ENCODE peak calls at places on chromosomes 11 and 22, in nine cellular contexts. V is colonic mucosa, Y is transverse colon, I is nephron progenitor cell, G is GM12878, P is neural progenitor cell, C is right atrium auricular region, Q is ovary, F is keratinocyte. K is an unnamed sample.

GRCh38 chr11:78940500-78941225 is 366.0 kb upstream of the NARS2 start:
- DNase-seq in V (no peak), Y (no peak), I (peak; percentile 56), G (no peak), P (peak; percentile 89), C (no peak), Q (no peak), F (no peak), K (no peak)

GRCh38 chr11:86627776-86628455 is 44.5 kb downstream of the ME3 start:
- DNase-seq in V (no peak), Y (no peak), I (no peak), G (no peak), P (no peak), C (no peak), Q (no peak), F (no peak), K (no peak)

GRCh38 chr11:107856981-107857517 is 1.5 kb downstream of the SLC35F2 start:
- DNase-seq in V (peak; percentile 74), Y (peak; percentile 66), I (no peak), G (no peak), P (no peak), C (peak; percentile 63), Q (no peak), F (no peak), K (no peak)

GRCh38 chr11:119424775-119425174 is 1.8 kb upstream of the THY1 start:
- DNase-seq in V (no peak), Y (no peak), I (no peak), G (no peak), P (no peak), C (no peak), Q (no peak), F (no peak), K (no peak)

GRCh38 chr11:1450958-1451710 is 35.4 kb downstream of the MOB2 start:
- DNase-seq in V (no peak), Y (no peak), I (peak; percentile 80), G (no peak), P (peak; percentile 35), C (no peak), Q (no peak), F (no peak), K (peak; percentile 31)

GRCh38 chr22:46421272-46421671 is 85.8 kb downstream of the TRMU start:
- DNase-seq in V (no peak), Y (no peak), I (no peak), G (peak; percentile 35), P (no peak), C (no peak), Q (no peak), F (no peak), K (no peak)

GRCh38 chr11:61193596-61193995 is 9.7 kb upstream of the PGA3 start:
- DNase-seq in V (no peak), Y (no peak), I (no peak), G (no peak), P (no peak), C (no peak), Q (no peak), F (no peak), K (no peak)

GRCh38 chr11:15216678-15217077 is 102.0 kb downstream of the INSC start:
- DNase-seq in V (no peak), Y (no peak), I (no peak), G (no peak), P (no peak), C (no peak), Q (no peak), F (no peak), K (no peak)

GRCh38 chr11:86644291-86644690 is 28.1 kb downstream of the ME3 start:
- DNase-seq in V (no peak), Y (no peak), I (no peak), G (no peak), P (no peak), C (no peak), Q (no peak), F (no peak), K (no peak)

GRCh38 chr22:50604623-50605348 is 4.2 kb downstream of the MAPK8IP2 start:
- DNase-seq in V (no peak), Y (no peak), I (no peak), G (no peak), P (no peak), C (no peak), Q (no peak), F (no peak), K (no peak)

GRCh38 chr22:19663821-19664325 is 50.4 kb upstream of the SEPTIN5 start:
- DNase-seq in V (no peak), Y (no peak), I (peak; percentile 43), G (no peak), P (peak; percentile 31), C (no peak), Q (no peak), F (no peak), K (no peak)

GRCh38 chr11:72773291-72773690 is 20.6 kb downstream of the STARD10 start:
- DNase-seq in V (no peak), Y (no peak), I (no peak), G (no peak), P (no peak), C (peak; percentile 81), Q (peak; percentile 74), F (no peak), K (no peak)

GRCh38 chr11:46865340-46865739 is 19.3 kb upstream of the CKAP5 start:
- DNase-seq in V (no peak), Y (no peak), I (no peak), G (no peak), P (no peak), C (no peak), Q (peak; percentile 51), F (no peak), K (no peak)

GRCh38 chr11:3123316-3123715 is 41.8 kb downstream of the OSBPL5 start:
- DNase-seq in V (peak; percentile 78), Y (peak; percentile 65), I (no peak), G (no peak), P (no peak), C (peak; percentile 83), Q (peak; percentile 70), F (no peak), K (no peak)

GRCh38 chr11:45530776-45531175 is 134.6 kb downstream of the CHST1 start:
- DNase-seq in V (no peak), Y (no peak), I (no peak), G (no peak), P (no peak), C (no peak), Q (no peak), F (no peak), K (no peak)

GRCh38 chr22:21707677-21708076 is 27.9 kb downstream of the YPEL1 start:
- DNase-seq in V (no peak), Y (no peak), I (no peak), G (no peak), P (no peak), C (no peak), Q (no peak), F (no peak), K (no peak)

GRCh38 chr11:833114-833791 is 501 bp downstream of the CD151 start:
- DNase-seq in V (peak; percentile 63), Y (peak; percentile 73), I (peak; percentile 69), G (no peak), P (peak; percentile 67), C (peak; percentile 81), Q (no peak), F (no peak), K (peak; percentile 45)

DNA sequence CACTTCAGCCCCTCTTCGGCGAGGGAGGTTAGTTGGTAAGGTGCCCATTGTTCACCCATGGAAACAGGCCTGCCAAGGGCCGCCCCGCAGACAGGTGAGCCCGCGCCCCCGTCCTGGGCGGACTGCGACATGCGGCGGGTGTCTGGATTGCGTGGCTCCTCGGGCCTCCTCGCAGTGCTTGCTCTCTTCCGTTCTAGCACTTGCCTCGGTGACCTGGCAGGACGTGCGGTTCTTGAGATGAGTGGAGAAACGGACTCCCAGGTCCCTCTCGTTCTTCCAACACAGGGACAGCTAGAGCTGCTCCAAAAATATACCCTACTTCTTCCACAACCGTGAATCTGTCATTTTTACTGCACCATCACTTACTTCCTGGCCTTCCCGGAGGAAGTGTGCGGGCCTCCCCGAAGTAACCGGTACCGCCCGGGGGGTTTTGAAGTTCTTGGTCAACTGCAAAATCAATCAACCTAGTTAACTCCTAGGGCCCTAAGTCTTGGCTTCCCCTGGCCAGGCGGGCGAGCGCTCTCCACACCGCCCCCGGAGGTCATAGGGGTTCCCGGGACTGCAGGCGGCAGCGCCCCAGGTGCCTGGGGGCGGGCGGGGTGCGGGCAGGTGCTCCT is 745 bp upstream of the ZBTB44 start:
- DNase-seq in V (peak; percentile 57), Y (peak; percentile 50), I (peak; percentile 16), G (no peak), P (peak; percentile 34), C (no peak), Q (peak; percentile 24), F (no peak), K (peak; percentile 31)
- TF ChIP-seq CTCF in V (no peak), Y (no peak), I (no peak), G (peak; percentile 49), P (peak; percentile 30), C (no peak), Q (no peak), F (peak; percentile 6), K (no peak)

GRCh38 chr22:22943521-22944267 is 56.1 kb downstream of the IGLL5 start:
- DNase-seq in V (peak; percentile 13), Y (peak; percentile 7), I (no peak), G (no peak), P (no peak), C (peak; percentile 56), Q (no peak), F (no peak), K (peak; percentile 3)
- TF ChIP-seq CTCF in V (no peak), Y (no peak), I (no peak), G (peak; percentile 48), P (no peak), C (no peak), Q (no peak), F (no peak), K (no peak)

DNA sequence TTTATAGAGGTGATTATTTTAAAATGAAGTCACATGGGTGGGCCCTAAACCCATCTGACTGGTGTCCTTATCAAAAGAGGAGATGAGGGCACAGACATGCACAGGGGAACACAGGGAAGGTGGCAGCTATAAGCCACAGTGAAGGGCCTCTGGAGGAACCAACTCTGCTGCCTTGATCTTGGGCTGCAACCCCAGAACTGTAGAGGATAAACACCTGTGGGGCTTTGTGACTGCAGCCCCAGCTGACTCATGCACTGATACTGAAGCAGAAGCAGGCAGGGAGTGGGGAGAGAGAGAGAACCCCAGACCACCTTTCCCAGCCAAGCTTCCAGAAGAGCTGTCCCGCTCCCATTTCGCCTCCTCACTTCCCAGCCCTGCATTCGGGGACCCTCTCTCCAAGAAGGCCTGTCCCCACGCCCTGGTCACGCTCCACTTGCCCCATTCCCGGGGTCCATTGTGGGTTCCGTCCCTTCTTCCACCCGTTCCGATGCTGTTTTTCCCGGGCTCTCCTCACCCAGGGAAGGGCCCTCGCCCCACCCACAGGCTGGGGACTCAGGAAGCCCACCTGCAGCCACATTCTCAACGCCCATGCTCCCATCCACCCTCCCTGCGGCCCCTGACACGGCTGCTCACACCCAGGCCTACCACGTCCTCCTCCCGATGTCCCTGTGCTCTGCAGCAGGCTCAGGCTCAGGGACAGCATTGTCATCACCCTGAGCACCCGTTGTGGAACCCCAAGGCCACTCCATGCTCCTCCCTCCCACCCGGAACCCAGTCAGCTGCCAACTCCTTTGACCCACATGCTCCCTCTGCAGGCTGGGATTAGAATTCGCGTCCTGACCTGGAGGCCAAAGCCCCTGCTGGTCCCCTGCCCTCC is 90.8 kb upstream of the SHANK2 start:
- DNase-seq in V (peak; percentile 55), Y (peak; percentile 38), I (peak; percentile 63), G (no peak), P (peak; percentile 72), C (no peak), Q (no peak), F (no peak), K (peak; percentile 66)
- TF ChIP-seq CTCF in V (peak; percentile 49), Y (peak; percentile 55), I (peak; percentile 46), G (peak; percentile 67), P (peak; percentile 72), C (no peak), Q (no peak), F (peak; percentile 82), K (peak; percentile 48)

GRCh38 chr22:38239101-38239761 is 33.6 kb downstream of the TMEM184B start:
- DNase-seq in V (no peak), Y (no peak), I (no peak), G (no peak), P (no peak), C (no peak), Q (peak; percentile 56), F (no peak), K (no peak)
- TF ChIP-seq CTCF in V (no peak), Y (no peak), I (no peak), G (no peak), P (no peak), C (no peak), Q (no peak), F (no peak), K (no peak)